ENCODE peak calls at places on chromosomes 13 and 19, in ten cellular contexts. One of them, this sample, is unnamed.

GRCh38 chr19:34504273-34504808 is 22.8 kb downstream of the WTIP start:
- DNase-seq in heart right ventricle: no peak
- DNase-seq in GDM1: no peak
- DNase-seq in left lung: no peak
- DNase-seq in breast epithelium: peak
- DNase-seq in BE2C: no peak
- DNase-seq in stimulated activated CD8-positive, alpha-beta memory T cell treated with anti-CD3 and anti-CD28 coated beads, Interleukin-7, amount 100 ng/mL, for 48 hours: no peak
- DNase-seq in amygdala: no peak
- DNase-seq in lower lobe of right lung: no peak
- DNase-seq in germinal center: no peak
- DNase-seq in this sample: no peak

GRCh38 chr19:37346091-37346490 is 24.8 kb upstream of the ZNF527 start:
- DNase-seq in heart right ventricle: no peak
- DNase-seq in GDM1: no peak
- DNase-seq in left lung: no peak
- DNase-seq in breast epithelium: no peak
- DNase-seq in BE2C: no peak
- DNase-seq in stimulated activated CD8-positive, alpha-beta memory T cell treated with anti-CD3 and anti-CD28 coated beads, Interleukin-7, amount 100 ng/mL, for 48 hours: no peak
- DNase-seq in amygdala: no peak
- DNase-seq in lower lobe of right lung: no peak
- DNase-seq in germinal center: no peak
- DNase-seq in this sample: no peak

GRCh38 chr19:4913996-4914735 is 4.9 kb downstream of the UHRF1 start:
- DNase-seq in heart right ventricle: no peak
- DNase-seq in GDM1: no peak
- DNase-seq in left lung: no peak
- DNase-seq in breast epithelium: no peak
- DNase-seq in BE2C: no peak
- DNase-seq in stimulated activated CD8-positive, alpha-beta memory T cell treated with anti-CD3 and anti-CD28 coated beads, Interleukin-7, amount 100 ng/mL, for 48 hours: no peak
- DNase-seq in amygdala: no peak
- DNase-seq in lower lobe of right lung: no peak
- DNase-seq in germinal center: no peak
- DNase-seq in this sample: no peak

GRCh38 chr19:10718205-10719196 is 622 bp downstream of the DNM2 start:
- DNase-seq in heart right ventricle: no peak
- DNase-seq in GDM1: peak
- DNase-seq in left lung: peak
- DNase-seq in breast epithelium: no peak
- DNase-seq in BE2C: peak
- DNase-seq in stimulated activated CD8-positive, alpha-beta memory T cell treated with anti-CD3 and anti-CD28 coated beads, Interleukin-7, amount 100 ng/mL, for 48 hours: peak
- DNase-seq in amygdala: no peak
- DNase-seq in lower lobe of right lung: peak
- DNase-seq in germinal center: peak
- DNase-seq in this sample: no peak

GRCh38 chr19:29323972-29324680 is 111.2 kb upstream of the UQCRFS1 start:
- DNase-seq in heart right ventricle: no peak
- DNase-seq in GDM1: no peak
- DNase-seq in left lung: no peak
- DNase-seq in breast epithelium: no peak
- DNase-seq in BE2C: no peak
- DNase-seq in stimulated activated CD8-positive, alpha-beta memory T cell treated with anti-CD3 and anti-CD28 coated beads, Interleukin-7, amount 100 ng/mL, for 48 hours: no peak
- DNase-seq in amygdala: no peak
- DNase-seq in lower lobe of right lung: no peak
- DNase-seq in germinal center: no peak
- DNase-seq in this sample: no peak

GRCh38 chr19:55015126-55015525 is 22.9 kb downstream of the GP6 start:
- DNase-seq in heart right ventricle: no peak
- DNase-seq in GDM1: no peak
- DNase-seq in left lung: no peak
- DNase-seq in breast epithelium: no peak
- DNase-seq in BE2C: no peak
- DNase-seq in stimulated activated CD8-positive, alpha-beta memory T cell treated with anti-CD3 and anti-CD28 coated beads, Interleukin-7, amount 100 ng/mL, for 48 hours: no peak
- DNase-seq in amygdala: no peak
- DNase-seq in lower lobe of right lung: no peak
- DNase-seq in germinal center: no peak
- DNase-seq in this sample: no peak

GRCh38 chr13:49711218-49711863 is 20.1 kb upstream of the EBPL start:
- DNase-seq in heart right ventricle: no peak
- DNase-seq in GDM1: no peak
- DNase-seq in left lung: no peak
- DNase-seq in breast epithelium: no peak
- DNase-seq in BE2C: no peak
- DNase-seq in stimulated activated CD8-positive, alpha-beta memory T cell treated with anti-CD3 and anti-CD28 coated beads, Interleukin-7, amount 100 ng/mL, for 48 hours: no peak
- DNase-seq in amygdala: no peak
- DNase-seq in lower lobe of right lung: no peak
- DNase-seq in germinal center: no peak
- DNase-seq in this sample: no peak

GRCh38 chr13:95247857-95248256 is 53.4 kb downstream of the ABCC4 start:
- DNase-seq in heart right ventricle: no peak
- DNase-seq in GDM1: peak
- DNase-seq in left lung: no peak
- DNase-seq in breast epithelium: no peak
- DNase-seq in BE2C: no peak
- DNase-seq in stimulated activated CD8-positive, alpha-beta memory T cell treated with anti-CD3 and anti-CD28 coated beads, Interleukin-7, amount 100 ng/mL, for 48 hours: no peak
- DNase-seq in amygdala: no peak
- DNase-seq in lower lobe of right lung: no peak
- DNase-seq in germinal center: no peak
- DNase-seq in this sample: no peak

GRCh38 chr13:76856141-76856571 is 30.0 kb downstream of the KCTD12 start:
- DNase-seq in heart right ventricle: no peak
- DNase-seq in GDM1: no peak
- DNase-seq in left lung: no peak
- DNase-seq in breast epithelium: no peak
- DNase-seq in BE2C: no peak
- DNase-seq in stimulated activated CD8-positive, alpha-beta memory T cell treated with anti-CD3 and anti-CD28 coated beads, Interleukin-7, amount 100 ng/mL, for 48 hours: no peak
- DNase-seq in amygdala: no peak
- DNase-seq in lower lobe of right lung: no peak
- DNase-seq in germinal center: no peak
- DNase-seq in this sample: no peak

GRCh38 chr19:46115396-46116109 is 8.9 kb downstream of the IGFL3 start:
- DNase-seq in heart right ventricle: no peak
- DNase-seq in GDM1: no peak
- DNase-seq in left lung: no peak
- DNase-seq in breast epithelium: peak
- DNase-seq in BE2C: peak
- DNase-seq in stimulated activated CD8-positive, alpha-beta memory T cell treated with anti-CD3 and anti-CD28 coated beads, Interleukin-7, amount 100 ng/mL, for 48 hours: peak
- DNase-seq in amygdala: no peak
- DNase-seq in lower lobe of right lung: no peak
- DNase-seq in germinal center: no peak
- DNase-seq in this sample: peak

GRCh38 chr13:114097893-114098688 is 34.3 kb downstream of the RASA3 start:
- DNase-seq in heart right ventricle: no peak
- DNase-seq in GDM1: no peak
- DNase-seq in left lung: no peak
- DNase-seq in breast epithelium: no peak
- DNase-seq in BE2C: no peak
- DNase-seq in stimulated activated CD8-positive, alpha-beta memory T cell treated with anti-CD3 and anti-CD28 coated beads, Interleukin-7, amount 100 ng/mL, for 48 hours: no peak
- DNase-seq in amygdala: no peak
- DNase-seq in lower lobe of right lung: peak
- DNase-seq in germinal center: no peak
- DNase-seq in this sample: no peak

GRCh38 chr19:49224856-49225255 is 67.3 kb downstream of the TRPM4 start:
- DNase-seq in heart right ventricle: no peak
- DNase-seq in GDM1: no peak
- DNase-seq in left lung: no peak
- DNase-seq in breast epithelium: no peak
- DNase-seq in BE2C: peak
- DNase-seq in stimulated activated CD8-positive, alpha-beta memory T cell treated with anti-CD3 and anti-CD28 coated beads, Interleukin-7, amount 100 ng/mL, for 48 hours: no peak
- DNase-seq in amygdala: no peak
- DNase-seq in lower lobe of right lung: no peak
- DNase-seq in germinal center: peak
- DNase-seq in this sample: no peak

GRCh38 chr13:84903391-84903790 is 895.8 kb downstream of the SLITRK6 start:
- DNase-seq in heart right ventricle: no peak
- DNase-seq in GDM1: no peak
- DNase-seq in left lung: no peak
- DNase-seq in breast epithelium: no peak
- DNase-seq in BE2C: no peak
- DNase-seq in stimulated activated CD8-positive, alpha-beta memory T cell treated with anti-CD3 and anti-CD28 coated beads, Interleukin-7, amount 100 ng/mL, for 48 hours: no peak
- DNase-seq in amygdala: no peak
- DNase-seq in lower lobe of right lung: no peak
- DNase-seq in germinal center: no peak
- DNase-seq in this sample: no peak

GRCh38 chr19:1102407-1103106 is 1.2 kb upstream of the GPX4 start:
- DNase-seq in heart right ventricle: no peak
- DNase-seq in GDM1: no peak
- DNase-seq in left lung: no peak
- DNase-seq in breast epithelium: peak
- DNase-seq in BE2C: no peak
- DNase-seq in stimulated activated CD8-positive, alpha-beta memory T cell treated with anti-CD3 and anti-CD28 coated beads, Interleukin-7, amount 100 ng/mL, for 48 hours: peak
- DNase-seq in amygdala: no peak
- DNase-seq in lower lobe of right lung: no peak
- DNase-seq in germinal center: no peak
- DNase-seq in this sample: no peak

GRCh38 chr13:79593611-79594275 is 112.8 kb downstream of the NDFIP2 start:
- DNase-seq in heart right ventricle: no peak
- DNase-seq in GDM1: no peak
- DNase-seq in left lung: no peak
- DNase-seq in breast epithelium: no peak
- DNase-seq in BE2C: no peak
- DNase-seq in stimulated activated CD8-positive, alpha-beta memory T cell treated with anti-CD3 and anti-CD28 coated beads, Interleukin-7, amount 100 ng/mL, for 48 hours: no peak
- DNase-seq in amygdala: no peak
- DNase-seq in lower lobe of right lung: no peak
- DNase-seq in germinal center: no peak
- DNase-seq in this sample: no peak

GRCh38 chr13:75675421-75675820 is 39.3 kb downstream of the LMO7 start:
- DNase-seq in heart right ventricle: no peak
- DNase-seq in GDM1: no peak
- DNase-seq in left lung: no peak
- DNase-seq in breast epithelium: no peak
- DNase-seq in BE2C: no peak
- DNase-seq in stimulated activated CD8-positive, alpha-beta memory T cell treated with anti-CD3 and anti-CD28 coated beads, Interleukin-7, amount 100 ng/mL, for 48 hours: no peak
- DNase-seq in amygdala: no peak
- DNase-seq in lower lobe of right lung: no peak
- DNase-seq in germinal center: no peak
- DNase-seq in this sample: no peak

GRCh38 chr19:17522988-17523872 is 11.8 kb downstream of the PGLS start:
- DNase-seq in heart right ventricle: peak
- DNase-seq in GDM1: peak
- DNase-seq in left lung: peak
- DNase-seq in breast epithelium: no peak
- DNase-seq in BE2C: no peak
- DNase-seq in stimulated activated CD8-positive, alpha-beta memory T cell treated with anti-CD3 and anti-CD28 coated beads, Interleukin-7, amount 100 ng/mL, for 48 hours: peak
- DNase-seq in amygdala: no peak
- DNase-seq in lower lobe of right lung: peak
- DNase-seq in germinal center: peak
- DNase-seq in this sample: peak

GRCh38 chr13:114140909-114141255 is 8.5 kb upstream of the RASA3 start:
- DNase-seq in heart right ventricle: no peak
- DNase-seq in GDM1: no peak
- DNase-seq in left lung: peak
- DNase-seq in breast epithelium: no peak
- DNase-seq in BE2C: no peak
- DNase-seq in stimulated activated CD8-positive, alpha-beta memory T cell treated with anti-CD3 and anti-CD28 coated beads, Interleukin-7, amount 100 ng/mL, for 48 hours: no peak
- DNase-seq in amygdala: no peak
- DNase-seq in lower lobe of right lung: no peak
- DNase-seq in germinal center: no peak
- DNase-seq in this sample: no peak

GRCh38 chr19:5628470-5628869 is 5.6 kb downstream of the SAFB start:
- DNase-seq in heart right ventricle: no peak
- DNase-seq in GDM1: no peak
- DNase-seq in left lung: no peak
- DNase-seq in breast epithelium: no peak
- DNase-seq in BE2C: no peak
- DNase-seq in stimulated activated CD8-positive, alpha-beta memory T cell treated with anti-CD3 and anti-CD28 coated beads, Interleukin-7, amount 100 ng/mL, for 48 hours: no peak
- DNase-seq in amygdala: no peak
- DNase-seq in lower lobe of right lung: no peak
- DNase-seq in germinal center: no peak
- DNase-seq in this sample: no peak

GRCh38 chr19:45090034-45090433 is 2.9 kb upstream of the PPP1R37 start:
- DNase-seq in heart right ventricle: no peak
- DNase-seq in GDM1: no peak
- DNase-seq in left lung: no peak
- DNase-seq in breast epithelium: no peak
- DNase-seq in BE2C: no peak
- DNase-seq in stimulated activated CD8-positive, alpha-beta memory T cell treated with anti-CD3 and anti-CD28 coated beads, Interleukin-7, amount 100 ng/mL, for 48 hours: no peak
- DNase-seq in amygdala: no peak
- DNase-seq in lower lobe of right lung: no peak
- DNase-seq in germinal center: no peak
- DNase-seq in this sample: no peak

GRCh38 chr13:24271611-24272451 is 37.5 kb upstream of the C1QTNF9 start:
- DNase-seq in heart right ventricle: peak
- DNase-seq in GDM1: peak
- DNase-seq in left lung: peak
- DNase-seq in breast epithelium: peak
- DNase-seq in BE2C: no peak
- DNase-seq in stimulated activated CD8-positive, alpha-beta memory T cell treated with anti-CD3 and anti-CD28 coated beads, Interleukin-7, amount 100 ng/mL, for 48 hours: no peak
- DNase-seq in amygdala: peak
- DNase-seq in lower lobe of right lung: peak
- DNase-seq in germinal center: peak
- DNase-seq in this sample: peak

GRCh38 chr19:16208847-16209246 is 11.1 kb downstream of the AP1M1 start:
- DNase-seq in heart right ventricle: no peak
- DNase-seq in GDM1: no peak
- DNase-seq in left lung: no peak
- DNase-seq in breast epithelium: no peak
- DNase-seq in BE2C: no peak
- DNase-seq in stimulated activated CD8-positive, alpha-beta memory T cell treated with anti-CD3 and anti-CD28 coated beads, Interleukin-7, amount 100 ng/mL, for 48 hours: no peak
- DNase-seq in amygdala: no peak
- DNase-seq in lower lobe of right lung: no peak
- DNase-seq in germinal center: no peak
- DNase-seq in this sample: no peak

GRCh38 chr13:99648266-99648665 is 147.0 kb downstream of the TM9SF2 start:
- DNase-seq in heart right ventricle: no peak
- DNase-seq in GDM1: no peak
- DNase-seq in left lung: no peak
- DNase-seq in breast epithelium: no peak
- DNase-seq in BE2C: no peak
- DNase-seq in stimulated activated CD8-positive, alpha-beta memory T cell treated with anti-CD3 and anti-CD28 coated beads, Interleukin-7, amount 100 ng/mL, for 48 hours: no peak
- DNase-seq in amygdala: no peak
- DNase-seq in lower lobe of right lung: no peak
- DNase-seq in germinal center: no peak
- DNase-seq in this sample: no peak

GRCh38 chr19:39870171-39870971 is 24.2 kb upstream of the FBL start:
- DNase-seq in heart right ventricle: no peak
- DNase-seq in GDM1: no peak
- DNase-seq in left lung: no peak
- DNase-seq in breast epithelium: no peak
- DNase-seq in BE2C: no peak
- DNase-seq in stimulated activated CD8-positive, alpha-beta memory T cell treated with anti-CD3 and anti-CD28 coated beads, Interleukin-7, amount 100 ng/mL, for 48 hours: no peak
- DNase-seq in amygdala: no peak
- DNase-seq in lower lobe of right lung: no peak
- DNase-seq in germinal center: no peak
- DNase-seq in this sample: no peak

GRCh38 chr19:21432590-21432989 is 35.7 kb downstream of the ZNF493 start:
- DNase-seq in heart right ventricle: no peak
- DNase-seq in GDM1: no peak
- DNase-seq in left lung: no peak
- DNase-seq in breast epithelium: no peak
- DNase-seq in BE2C: no peak
- DNase-seq in stimulated activated CD8-positive, alpha-beta memory T cell treated with anti-CD3 and anti-CD28 coated beads, Interleukin-7, amount 100 ng/mL, for 48 hours: no peak
- DNase-seq in amygdala: no peak
- DNase-seq in lower lobe of right lung: no peak
- DNase-seq in germinal center: no peak
- DNase-seq in this sample: no peak

GRCh38 chr19:38669532-38669931 is 22.1 kb downstream of the ACTN4 start:
- DNase-seq in heart right ventricle: no peak
- DNase-seq in GDM1: peak
- DNase-seq in left lung: no peak
- DNase-seq in breast epithelium: no peak
- DNase-seq in BE2C: no peak
- DNase-seq in stimulated activated CD8-positive, alpha-beta memory T cell treated with anti-CD3 and anti-CD28 coated beads, Interleukin-7, amount 100 ng/mL, for 48 hours: no peak
- DNase-seq in amygdala: no peak
- DNase-seq in lower lobe of right lung: no peak
- DNase-seq in germinal center: no peak
- DNase-seq in this sample: no peak

GRCh38 chr19:11495481-11495880 is 10.2 kb downstream of the ZNF653 start:
- DNase-seq in heart right ventricle: no peak
- DNase-seq in GDM1: no peak
- DNase-seq in left lung: no peak
- DNase-seq in breast epithelium: no peak
- DNase-seq in BE2C: no peak
- DNase-seq in stimulated activated CD8-positive, alpha-beta memory T cell treated with anti-CD3 and anti-CD28 coated beads, Interleukin-7, amount 100 ng/mL, for 48 hours: no peak
- DNase-seq in amygdala: no peak
- DNase-seq in lower lobe of right lung: no peak
- DNase-seq in germinal center: no peak
- DNase-seq in this sample: no peak

GRCh38 chr19:10550336-10550735 is 6.6 kb downstream of the ATG4D start:
- DNase-seq in heart right ventricle: no peak
- DNase-seq in GDM1: no peak
- DNase-seq in left lung: no peak
- DNase-seq in breast epithelium: no peak
- DNase-seq in BE2C: no peak
- DNase-seq in stimulated activated CD8-positive, alpha-beta memory T cell treated with anti-CD3 and anti-CD28 coated beads, Interleukin-7, amount 100 ng/mL, for 48 hours: no peak
- DNase-seq in amygdala: no peak
- DNase-seq in lower lobe of right lung: no peak
- DNase-seq in germinal center: no peak
- DNase-seq in this sample: no peak